ENCODE peak calls at places on chromosome 17, in eight cellular contexts. B is stomach, N is right atrium auricular region, J is cardiac fibroblast, T is AG04450, V is HFF-Myc, Z is cardiac muscle cell, S is GM23338. M is an unnamed sample.

GRCh38 chr17:75188614-75189013 is 5.9 kb upstream of the SUMO2 start:
- DNase-seq in Z (no peak), V (no peak), N (no peak), B (no peak), S (no peak), J (no peak), T (no peak), M (no peak)

GRCh38 chr17:40598021-40598927 is 33.0 kb upstream of the CCR7 start:
- DNase-seq in V (no peak), S (no peak), J (no peak), N (peak), Z (no peak), T (no peak), B (no peak), M (no peak)

GRCh38 chr17:68939195-68939594 is 16.0 kb downstream of the ABCA8 start:
- DNase-seq in S (no peak), N (no peak), J (no peak), V (no peak), T (no peak), B (no peak), Z (no peak), M (no peak)

GRCh38 chr17:71188811-71189492 is 931.9 kb upstream of the SOX9 start:
- DNase-seq in N (no peak), S (no peak), V (peak), Z (no peak), J (peak), B (no peak), T (peak), M (peak)

GRCh38 chr17:57324646-57325045 is 68.3 kb downstream of the MSI2 start:
- DNase-seq in J (no peak), N (no peak), S (no peak), B (no peak), V (no peak), Z (no peak), T (no peak), M (no peak)

GRCh38 chr17:2837147-2837561 is 40.9 kb downstream of the RAP1GAP2 start:
- DNase-seq in Z (no peak), N (no peak), S (peak), V (no peak), T (no peak), J (no peak), B (no peak), M (no peak)

GRCh38 chr17:17062356-17062755 is 20.1 kb downstream of the MPRIP start:
- DNase-seq in J (peak), B (no peak), N (no peak), S (no peak), V (no peak), Z (no peak), T (no peak), M (no peak)

GRCh38 chr17:45061606-45062205 is 589 bp downstream of the NMT1 start:
- DNase-seq in N (no peak), S (no peak), V (no peak), J (no peak), T (no peak), B (no peak), Z (no peak), M (no peak)

GRCh38 chr17:68805609-68806008 is 149.6 kb downstream of the ABCA8 start:
- DNase-seq in V (no peak), S (no peak), T (no peak), N (no peak), Z (no peak), J (no peak), B (no peak), M (no peak)

GRCh38 chr17:49315974-49316570 is 46.0 kb downstream of the ZNF652 start:
- DNase-seq in V (no peak), T (no peak), B (no peak), N (no peak), J (peak), Z (no peak), S (no peak), M (no peak)

GRCh38 chr17:67274466-67274865 is 29.5 kb upstream of the HELZ start:
- DNase-seq in S (no peak), B (no peak), V (no peak), Z (no peak), T (no peak), N (no peak), J (no peak), M (no peak)

GRCh38 chr17:82399030-82399429 is 19.1 kb upstream of the HEXD start:
- DNase-seq in J (peak), Z (no peak), T (no peak), B (no peak), V (peak), S (no peak), N (no peak), M (no peak)

GRCh38 chr17:1563786-1564613 is 1.4 kb upstream of the PITPNA start:
- DNase-seq in N (no peak), S (no peak), T (no peak), V (no peak), B (no peak), J (no peak), Z (no peak), M (no peak)

GRCh38 chr17:43341705-43342600 is 56.8 kb upstream of the ARL4D start:
- DNase-seq in J (peak), S (no peak), B (no peak), T (no peak), N (no peak), V (no peak), Z (no peak), M (no peak)

GRCh38 chr17:17376362-17376761 is 73.2 kb downstream of the NT5M start:
- DNase-seq in B (no peak), N (no peak), V (no peak), T (peak), S (no peak), J (peak), Z (peak), M (no peak)

GRCh38 chr17:66715745-66716156 is 119.2 kb upstream of the CACNG5 start:
- DNase-seq in N (peak), S (peak), B (no peak), T (peak), Z (peak), V (peak), J (peak), M (no peak)

GRCh38 chr17:17001874-17002520 is 30.1 kb upstream of the TNFRSF13B start:
- DNase-seq in Z (peak), T (peak), N (peak), B (peak), S (peak), J (peak), V (no peak), M (no peak)

GRCh38 chr17:17533901-17534441 is 37.8 kb upstream of the RASD1 start:
- DNase-seq in Z (no peak), T (no peak), J (no peak), V (no peak), S (no peak), N (no peak), B (peak), M (no peak)

GRCh38 chr17:64773836-64774761 is 112.0 kb upstream of the SMURF2 start:
- DNase-seq in N (peak), S (peak), B (peak), T (peak), Z (peak), J (peak), V (peak), M (no peak)

GRCh38 chr17:36931096-36931696 is 6.1 kb upstream of the LHX1 start:
- DNase-seq in Z (no peak), T (no peak), N (no peak), S (no peak), V (no peak), B (no peak), J (no peak), M (no peak)

GRCh38 chr17:2024572-2025219 is 438 bp downstream of the RTN4RL1 start:
- DNase-seq in N (no peak), T (no peak), S (peak), B (no peak), J (no peak), V (no peak), Z (no peak), M (no peak)

GRCh38 chr17:66425751-66426396 is 123.5 kb downstream of the PRKCA start:
- DNase-seq in T (no peak), S (no peak), V (no peak), J (no peak), B (no peak), Z (no peak), N (no peak), M (no peak)

GRCh38 chr17:2903193-2903974 is 107.1 kb downstream of the RAP1GAP2 start:
- DNase-seq in V (no peak), B (peak), N (no peak), Z (no peak), J (no peak), T (no peak), S (no peak), M (no peak)

GRCh38 chr17:27276653-27277156 is 17.2 kb upstream of the WSB1 start:
- DNase-seq in N (no peak), S (peak), Z (peak), V (no peak), T (peak), B (no peak), J (peak), M (no peak)

GRCh38 chr17:64156670-64157069 is 26.7 kb upstream of the ERN1 start:
- DNase-seq in T (no peak), N (no peak), J (no peak), V (no peak), Z (no peak), B (no peak), S (no peak), M (no peak)

GRCh38 chr17:43846221-43846712 is 709 bp upstream of the CD300LG start:
- DNase-seq in V (peak), J (peak), N (peak), T (peak), Z (peak), S (peak), B (peak), M (no peak)

GRCh38 chr17:32152130-32152529 is 9.8 kb downstream of the RHOT1 start:
- DNase-seq in N (no peak), T (no peak), V (no peak), J (no peak), S (no peak), B (peak), Z (peak), M (no peak)

GRCh38 chr17:40883031-40883430 is 2.0 kb downstream of the KRT20 start:
- DNase-seq in J (no peak), Z (no peak), S (no peak), N (no peak), B (no peak), T (no peak), V (no peak), M (no peak)

GRCh38 chr17:73813201-73813600 is 169.0 kb upstream of the SDK2 start:
- DNase-seq in J (no peak), B (no peak), S (no peak), T (no peak), V (no peak), N (no peak), Z (no peak), M (no peak)

GRCh38 chr17:62653002-62653830 is 25.7 kb downstream of the MRC2 start:
- DNase-seq in V (no peak), S (peak), T (no peak), J (peak), N (peak), Z (peak), B (peak), M (no peak)

GRCh38 chr17:17036520-17036998 is 5.7 kb upstream of the MPRIP start:
- DNase-seq in S (no peak), N (no peak), J (no peak), B (no peak), Z (no peak), V (no peak), T (no peak), M (no peak)

GRCh38 chr17:1256699-1257098 is 13.5 kb upstream of the BHLHA9 start:
- DNase-seq in B (no peak), S (no peak), T (no peak), V (no peak), J (no peak), N (no peak), Z (no peak), M (no peak)

GRCh38 chr17:45705123-45706009 is 78.8 kb upstream of the CRHR1 start:
- DNase-seq in S (no peak), J (no peak), Z (no peak), B (no peak), V (no peak), T (no peak), N (no peak), M (no peak)

GRCh38 chr17:69502488-69502887 is 88.0 kb downstream of the MAP2K6 start:
- DNase-seq in Z (no peak), J (no peak), B (no peak), T (no peak), N (no peak), S (no peak), V (no peak), M (no peak)

GRCh38 chr17:82930924-82931695 is 91.3 kb upstream of the ZNF750 start:
- DNase-seq in V (no peak), J (no peak), Z (no peak), S (no peak), T (no peak), N (no peak), B (peak), M (no peak)

GRCh38 chr17:48985436-48986245 is 11.5 kb upstream of the IGF2BP1 start:
- DNase-seq in N (peak), T (no peak), J (no peak), V (no peak), B (no peak), S (no peak), Z (no peak), M (no peak)

GRCh38 chr17:18246880-18247612 is 11.5 kb downstream of the FLII start:
- DNase-seq in Z (peak), T (no peak), N (no peak), S (peak), V (no peak), B (peak), J (peak), M (no peak)

GRCh38 chr17:28315846-28316705 is 2.9 kb upstream of the TMEM97 start:
- DNase-seq in V (no peak), J (no peak), Z (no peak), T (no peak), B (no peak), N (no peak), S (no peak), M (no peak)
- TF ChIP-seq CTCF in V (no peak), J (no peak), Z (no peak), T (no peak), B (no peak), N (no peak), S (no peak), M (no peak)

GRCh38 chr17:81285894-81286293 is 9.2 kb downstream of the SLC38A10 start:
- DNase-seq in S (no peak), N (no peak), T (no peak), J (no peak), Z (no peak), V (no peak), B (no peak), M (no peak)
- H3K4me3 ChIP-seq in S (no peak), N (no peak), T (no peak), J (no peak), Z (no peak), V (no peak), B (no peak), M (no peak)

GRCh38 chr17:47621293-47622178 is 28.2 kb upstream of the KPNB1 start:
- DNase-seq in V (peak), N (no peak), J (peak), Z (peak), T (peak), S (peak), B (no peak), M (peak)
- TF ChIP-seq CTCF in V (no peak), N (peak), J (no peak), Z (peak), T (no peak), S (no peak), B (no peak), M (peak)

GRCh38 chr17:10116676-10117075 is 81.7 kb downstream of the GAS7 start:
- DNase-seq in V (no peak), N (peak), T (no peak), B (no peak), J (no peak), S (no peak), Z (no peak), M (no peak)

GRCh38 chr17:10114931-10115535 is 83.4 kb downstream of the GAS7 start:
- DNase-seq in V (peak), J (peak), S (no peak), Z (no peak), T (peak), B (peak), N (peak), M (peak)

GRCh38 chr17:10116267-10116666 is 82.1 kb downstream of the GAS7 start:
- DNase-seq in V (no peak), Z (no peak), T (no peak), N (no peak), S (no peak), B (no peak), J (no peak), M (no peak)

GRCh38 chr17:10117085-10117484 is 81.3 kb downstream of the GAS7 start:
- DNase-seq in N (no peak), Z (no peak), J (no peak), B (no peak), T (no peak), V (no peak), S (no peak), M (no peak)

DNA sequence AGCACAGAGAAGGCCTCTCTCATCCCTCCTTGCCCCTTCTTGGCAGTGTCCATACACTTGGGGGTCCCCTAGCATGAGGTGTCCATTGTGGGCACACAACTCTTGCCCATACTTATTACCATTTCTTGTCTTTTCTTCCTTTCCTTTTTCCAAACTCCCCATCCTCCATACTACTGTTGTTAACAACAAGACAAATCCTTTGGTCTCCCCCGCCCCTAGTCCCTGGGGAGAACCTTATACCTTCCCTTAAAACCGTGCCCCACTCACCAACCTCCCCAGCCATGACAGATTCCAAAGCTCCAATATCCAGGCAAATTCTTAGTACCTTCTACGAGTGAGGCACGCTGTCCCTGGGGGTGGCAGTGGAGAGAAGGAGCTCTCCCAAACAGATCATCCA is 82.9 kb downstream of the GAS7 start:
- DNase-seq in N (no peak), B (no peak), Z (no peak), T (no peak), S (no peak), J (peak), V (no peak), M (no peak)
- H3K4me3 ChIP-seq in N (no peak), B (no peak), Z (no peak), T (no peak), S (no peak), J (no peak), V (no peak), M (no peak)

DNA sequence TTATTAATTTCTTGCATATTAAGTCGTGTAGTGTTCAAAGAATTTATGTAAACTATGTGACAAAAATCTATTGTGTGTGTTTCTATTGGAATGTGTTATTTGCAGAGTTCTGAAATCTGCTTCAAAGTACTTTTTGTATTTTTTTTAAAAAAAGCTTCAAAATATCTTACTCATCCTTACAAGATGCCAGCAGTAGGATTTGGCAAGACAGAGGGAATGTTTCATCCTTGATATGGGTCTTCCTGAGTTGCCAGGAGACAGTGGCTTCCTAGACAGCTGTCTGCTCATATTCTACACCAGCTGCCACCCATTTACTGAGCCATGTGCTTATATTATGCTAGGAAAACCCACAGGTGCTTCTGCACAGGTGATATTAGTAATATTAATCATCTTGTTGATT is 36.4 kb downstream of the EFCAB5 start:
- DNase-seq in N (no peak), V (no peak), T (no peak), Z (no peak), J (peak), B (no peak), S (no peak), M (no peak)
- TF ChIP-seq CTCF in N (no peak), V (no peak), T (no peak), Z (no peak), J (no peak), B (no peak), S (no peak), M (no peak)

DNA sequence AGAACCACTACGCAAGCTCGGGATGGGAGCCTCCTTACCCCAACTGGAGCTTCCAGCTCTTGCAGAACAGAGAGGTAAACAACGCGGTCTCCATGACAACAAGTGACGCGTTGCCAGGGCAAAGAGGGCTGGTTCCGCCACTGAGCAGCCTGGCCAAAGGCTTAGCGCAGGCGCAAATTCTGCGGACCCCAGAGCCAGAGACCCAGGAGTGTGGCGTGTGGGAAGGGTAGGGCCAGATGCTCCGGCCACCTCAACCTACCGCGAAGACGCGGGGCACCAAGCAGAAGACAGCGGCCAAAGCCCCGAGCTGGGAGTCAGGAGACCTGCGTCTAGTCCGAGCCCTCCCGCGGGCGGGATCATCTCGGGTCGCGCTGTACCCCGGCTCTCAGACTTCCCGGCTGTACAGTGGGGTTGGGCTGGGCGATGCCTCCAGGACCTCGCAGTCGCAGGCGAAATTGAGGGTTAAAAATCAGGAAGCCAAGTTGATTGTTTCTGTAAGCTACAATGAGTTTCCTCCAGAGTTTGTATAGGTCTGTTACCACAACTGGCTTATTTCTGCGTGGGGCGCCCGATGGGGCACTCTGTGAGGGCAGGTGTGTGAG is at the start of gene TEKT1:
- DNase-seq in T (no peak), N (peak), V (peak), S (peak), Z (peak), J (peak), B (peak), M (peak)
- H3K4me3 ChIP-seq in T (peak), N (no peak), V (no peak), S (peak), Z (peak), J (peak), B (peak), M (peak)

GRCh38 chr17:79587421-79587820 is 23.4 kb downstream of the RBFOX3 start:
- DNase-seq in N (no peak), V (no peak), B (no peak), Z (no peak), S (no peak), J (no peak), T (no peak), M (no peak)
- TF ChIP-seq CTCF in N (no peak), V (no peak), B (no peak), Z (no peak), S (no peak), J (no peak), T (no peak), M (no peak)

GRCh38 chr17:78255953-78256704 is 24.7 kb downstream of the TMEM235 start:
- DNase-seq in V (no peak), T (no peak), Z (no peak), J (no peak), S (no peak), N (no peak), B (no peak), M (no peak)

GRCh38 chr17:78255029-78255656 is 23.7 kb downstream of the TMEM235 start:
- DNase-seq in V (no peak), J (no peak), B (no peak), T (no peak), Z (no peak), S (no peak), N (no peak), M (no peak)

GRCh38 chr17:78256705-78257559 is 25.5 kb downstream of the TMEM235 start:
- DNase-seq in Z (peak), B (no peak), T (no peak), S (no peak), V (no peak), J (peak), N (no peak), M (no peak)

GRCh38 chr17:78258323-78259229 is 27.1 kb downstream of the TMEM235 start:
- DNase-seq in T (no peak), Z (no peak), J (peak), B (peak), V (no peak), S (peak), N (no peak), M (no peak)

GRCh38 chr17:78257810-78258322 is 26.4 kb downstream of the TMEM235 start:
- DNase-seq in V (no peak), Z (no peak), T (no peak), N (no peak), J (peak), B (peak), S (no peak), M (no peak)
- H3K4me3 ChIP-seq in V (no peak), Z (no peak), T (no peak), N (no peak), J (no peak), B (no peak), S (no peak), M (no peak)

M was measured in retinal pigment epithelial cell.